ENCODE peak calls at places on chromosomes 6 and 20, in five cellular contexts. One of them, this sample, is unnamed.

GRCh38 chr20:50731930-50732690 is 730 bp downstream of the PARD6B start:
- DNase-seq in caudate nucleus: no peak
- DNase-seq in epithelial cell of prostate: no peak
- DNase-seq in AG08395: no peak
- DNase-seq in globus pallidus: no peak
- DNase-seq in this sample: no peak

GRCh38 chr6:30556714-30556963 is 350 bp upstream of the GNL1 start:
- DNase-seq in caudate nucleus: no peak
- DNase-seq in AG08395: no peak
- DNase-seq in epithelial cell of prostate: no peak
- DNase-seq in globus pallidus: no peak
- DNase-seq in this sample: no peak

GRCh38 chr20:8021541-8022269 is 2.1 kb upstream of the TMX4 start:
- DNase-seq in epithelial cell of prostate: no peak
- DNase-seq in AG08395: no peak
- DNase-seq in globus pallidus: no peak
- DNase-seq in caudate nucleus: no peak
- DNase-seq in this sample: no peak

GRCh38 chr6:107713214-107713962 is 110.7 kb downstream of the SCML4 start:
- DNase-seq in caudate nucleus: no peak
- DNase-seq in AG08395: peak
- DNase-seq in epithelial cell of prostate: no peak
- DNase-seq in globus pallidus: no peak
- DNase-seq in this sample: no peak

GRCh38 chr6:513961-514360 is 122.4 kb downstream of the IRF4 start:
- DNase-seq in caudate nucleus: no peak
- DNase-seq in epithelial cell of prostate: no peak
- DNase-seq in globus pallidus: no peak
- DNase-seq in AG08395: no peak
- DNase-seq in this sample: no peak

GRCh38 chr6:56450882-56451739 is 191.6 kb downstream of the DST start:
- DNase-seq in caudate nucleus: no peak
- DNase-seq in AG08395: no peak
- DNase-seq in epithelial cell of prostate: no peak
- DNase-seq in globus pallidus: peak
- DNase-seq in this sample: no peak

GRCh38 chr6:40409716-40410397 is 177.3 kb downstream of the LRFN2 start:
- DNase-seq in AG08395: no peak
- DNase-seq in caudate nucleus: no peak
- DNase-seq in globus pallidus: no peak
- DNase-seq in epithelial cell of prostate: no peak
- DNase-seq in this sample: no peak

GRCh38 chr6:111263837-111264236 is 176.5 kb downstream of the SLC16A10 start:
- DNase-seq in AG08395: peak
- DNase-seq in epithelial cell of prostate: no peak
- DNase-seq in globus pallidus: no peak
- DNase-seq in caudate nucleus: no peak
- DNase-seq in this sample: no peak

GRCh38 chr6:129929433-129929832 is 68.3 kb upstream of the TMEM244 start:
- DNase-seq in epithelial cell of prostate: peak
- DNase-seq in globus pallidus: peak
- DNase-seq in AG08395: peak
- DNase-seq in caudate nucleus: no peak
- DNase-seq in this sample: peak

GRCh38 chr6:28446818-28447511 is 3.7 kb upstream of the ZSCAN23 start:
- DNase-seq in globus pallidus: no peak
- DNase-seq in caudate nucleus: no peak
- DNase-seq in epithelial cell of prostate: no peak
- DNase-seq in AG08395: no peak
- DNase-seq in this sample: no peak

GRCh38 chr6:93266418-93266817 is 152.9 kb downstream of the EPHA7 start:
- DNase-seq in epithelial cell of prostate: no peak
- DNase-seq in globus pallidus: no peak
- DNase-seq in caudate nucleus: no peak
- DNase-seq in AG08395: no peak
- DNase-seq in this sample: no peak

GRCh38 chr20:54005524-54005923 is 64.9 kb downstream of the BCAS1 start:
- DNase-seq in caudate nucleus: no peak
- DNase-seq in epithelial cell of prostate: no peak
- DNase-seq in globus pallidus: no peak
- DNase-seq in AG08395: no peak
- DNase-seq in this sample: no peak

GRCh38 chr20:9287826-9288225 is 218.9 kb downstream of the PLCB4 start:
- DNase-seq in caudate nucleus: no peak
- DNase-seq in AG08395: no peak
- DNase-seq in globus pallidus: no peak
- DNase-seq in epithelial cell of prostate: no peak
- DNase-seq in this sample: no peak

This sample was measured in hippocampal formation.